ENCODE peak calls at places on chromosomes 4 and X, in six cellular contexts. A is stimulated activated CD4-positive, alpha-beta T cell treated with anti-CD3 and anti-CD28 coated beads, Interleukin-2, amount 100 ng/mL, for 48 hours; C is RCC 7860; U is M059J; K is GM23248; Y is thoracic aorta. Q is an unnamed sample.

GRCh38 chrX:17237146-17237545 is 137.9 kb upstream of the NHS start:
- DNase-seq in A (no peak), C (no peak), Y (no peak), U (no peak), K (no peak), Q (no peak)

GRCh38 chrX:48475774-48476577 is at the start of gene FTSJ1:
- DNase-seq in K (peak; percentile 93), Y (peak; percentile 58), A (peak; percentile 65), U (peak; percentile 93), C (peak; percentile 76), Q (peak; percentile 88)

GRCh38 chr4:111802191-111802590 is 343.1 kb upstream of the FAM241A start:
- DNase-seq in C (no peak), Y (no peak), A (no peak), K (peak; percentile 76), U (peak; percentile 1), Q (peak; percentile 8)

GRCh38 chrX:9619581-9619980 is 146.1 kb downstream of the GPR143 start:
- DNase-seq in C (no peak), K (no peak), Y (no peak), A (no peak), U (no peak), Q (no peak)

GRCh38 chrX:155056877-155057792 is 13.8 kb downstream of the CMC4 start:
- DNase-seq in A (peak; percentile 37), Y (no peak), U (peak; percentile 80), K (peak; percentile 71), C (peak; percentile 41), Q (no peak)

GRCh38 chrX:43467608-43468234 is 188.4 kb upstream of the MAOA start:
- DNase-seq in C (no peak), Y (no peak), U (no peak), A (peak; percentile 2), K (no peak), Q (no peak)

GRCh38 chrX:64570204-64570603 is 175.0 kb upstream of the MTMR8 start:
- DNase-seq in Y (no peak), U (no peak), A (no peak), C (no peak), K (no peak), Q (peak; percentile 51)

GRCh38 chr4:24809376-24809775 is 14.0 kb downstream of the SOD3 start:
- DNase-seq in U (no peak), A (no peak), K (peak; percentile 12), Y (no peak), C (no peak), Q (peak; percentile 7)

GRCh38 chrX:37815366-37815765 is 32.0 kb downstream of the DYNLT3 start:
- DNase-seq in C (no peak), A (no peak), K (no peak), Y (no peak), U (no peak), Q (no peak)

GRCh38 chrX:11787564-11787963 is 29.5 kb downstream of the MSL3 start:
- DNase-seq in U (peak; percentile 57), Y (no peak), C (no peak), K (peak; percentile 59), A (peak; percentile 73), Q (no peak)

GRCh38 chr4:41142946-41143720 is 71.2 kb downstream of the APBB2 start:
- DNase-seq in Y (peak; percentile 26), U (peak; percentile 96), C (peak; percentile 84), A (no peak), K (peak; percentile 94), Q (no peak)

GRCh38 chrX:81120936-81121351 is 80.8 kb downstream of the HMGN5 start:
- DNase-seq in U (peak; percentile 72), C (peak; percentile 10), Y (no peak), A (peak; percentile 23), K (peak; percentile 74), Q (peak; percentile 76)

GRCh38 chrX:40278340-40279090 is 180.8 kb upstream of the BCOR start:
- DNase-seq in A (no peak), Y (no peak), K (no peak), U (peak; percentile 74), C (no peak), Q (no peak)

GRCh38 chr4:5387457-5387856 is 320.9 kb downstream of the EVC2 start:
- DNase-seq in A (no peak), Y (no peak), U (peak; percentile 30), K (no peak), C (no peak), Q (peak; percentile 12)

GRCh38 chrX:119507206-119507605 is 39.0 kb downstream of the SLC25A5 start:
- DNase-seq in Y (no peak), U (no peak), C (no peak), K (no peak), A (no peak), Q (no peak)

GRCh38 chr4:5955201-5955821 is 62.4 kb upstream of the CRMP1 start:
- DNase-seq in A (no peak), K (no peak), U (peak; percentile 17), Y (no peak), C (no peak), Q (no peak)

GRCh38 chr4:163161536-163162205 is 5.0 kb downstream of the NAF1 start:
- DNase-seq in K (peak; percentile 82), A (no peak), C (peak; percentile 36), Y (no peak), U (no peak), Q (peak; percentile 83)

GRCh38 chr4:168503652-168504362 is 7.0 kb downstream of the PALLD start:
- DNase-seq in U (no peak), K (no peak), A (no peak), Y (no peak), C (no peak), Q (no peak)

GRCh38 chr4:7367894-7368293 is 66.8 kb downstream of the PSAPL1 start:
- DNase-seq in Y (no peak), K (no peak), U (no peak), A (no peak), C (no peak), Q (no peak)

GRCh38 chrX:154444001-154444754 is at the start of gene FAM50A:
- DNase-seq in A (peak; percentile 62), K (peak; percentile 87), C (peak; percentile 20), Y (no peak), U (peak; percentile 74), Q (peak; percentile 61)

GRCh38 chr4:142092941-142093340 is 456.6 kb downstream of the IL15 start:
- DNase-seq in Y (no peak), A (no peak), K (no peak), U (peak; percentile 45), C (no peak), Q (no peak)

GRCh38 chr4:119099227-119099910 is 36.3 kb upstream of the MYOZ2 start:
- DNase-seq in Y (no peak), K (peak; percentile 65), C (peak; percentile 24), A (no peak), U (peak; percentile 66), Q (no peak)

GRCh38 chr4:73984736-73985527 is 3.1 kb downstream of the PPBP start:
- DNase-seq in U (peak; percentile 3), C (no peak), A (no peak), Y (no peak), K (peak; percentile 46), Q (peak; percentile 5)

GRCh38 chr4:140188975-140189374 is 35.0 kb upstream of the MAML3 start:
- DNase-seq in U (peak; percentile 47), C (no peak), K (peak; percentile 66), Y (no peak), A (no peak), Q (no peak)

GRCh38 chr4:73777612-73778011 is 37.2 kb downstream of the CXCL8 start:
- DNase-seq in A (no peak), K (peak; percentile 75), U (peak; percentile 9), C (peak; percentile 14), Y (no peak), Q (peak; percentile 33)

GRCh38 chrX:32170481-32170880 is 1040.9 kb downstream of the DMD start:
- DNase-seq in C (no peak), K (no peak), A (no peak), U (no peak), Y (no peak), Q (no peak)

GRCh38 chrX:96591418-96591817 is 93.2 kb upstream of the DIAPH2 start:
- DNase-seq in Y (no peak), U (no peak), K (no peak), C (no peak), A (no peak), Q (no peak)

GRCh38 chr4:152454398-152455011 is 81.4 kb downstream of the FBXW7 start:
- DNase-seq in Y (no peak), U (peak; percentile 11), A (no peak), C (peak; percentile 7), K (peak; percentile 70), Q (peak; percentile 80)